ENCODE peak calls at places on chromosome 1, in five cellular contexts. One of them, this sample, is unnamed.
A peak's percentile ranks its signal among the peaks of the same experiment; 100 is the strongest.

GRCh38 chr1:67748630-67749029 is 63.6 kb downstream of the GADD45A start:
- DNase-seq in astrocyte: peak; percentile 84
- DNase-seq in H9: no peak
- DNase-seq in neural progenitor cell: no peak
- DNase-seq in PC-3: peak; percentile 25
- DNase-seq in this sample: peak; percentile 88

GRCh38 chr1:145826030-145826429 is 2.0 kb downstream of the POLR3C start:
- DNase-seq in astrocyte: no peak
- DNase-seq in H9: no peak
- DNase-seq in neural progenitor cell: no peak
- DNase-seq in PC-3: peak; percentile 30
- DNase-seq in this sample: no peak

GRCh38 chr1:241926141-241926540 is 31.4 kb upstream of the BECN2 start:
- DNase-seq in astrocyte: no peak
- DNase-seq in H9: no peak
- DNase-seq in neural progenitor cell: no peak
- DNase-seq in PC-3: no peak
- DNase-seq in this sample: no peak

GRCh38 chr1:162059721-162060120 is 9.8 kb upstream of the NOS1AP start:
- DNase-seq in astrocyte: no peak
- DNase-seq in H9: no peak
- DNase-seq in neural progenitor cell: no peak
- DNase-seq in PC-3: no peak
- DNase-seq in this sample: no peak

GRCh38 chr1:190852611-190853010 is 374.9 kb upstream of the BRINP3 start:
- DNase-seq in astrocyte: no peak
- DNase-seq in H9: no peak
- DNase-seq in neural progenitor cell: no peak
- DNase-seq in PC-3: no peak
- DNase-seq in this sample: peak; percentile 6

GRCh38 chr1:15997076-15997585 is 6.9 kb upstream of the SRARP start:
- DNase-seq in astrocyte: no peak
- DNase-seq in H9: no peak
- DNase-seq in neural progenitor cell: no peak
- DNase-seq in PC-3: no peak
- DNase-seq in this sample: no peak

GRCh38 chr1:228341450-228341813 is 65.2 kb downstream of the TRIM11 start:
- DNase-seq in astrocyte: no peak
- DNase-seq in H9: no peak
- DNase-seq in neural progenitor cell: no peak
- DNase-seq in PC-3: no peak
- DNase-seq in this sample: no peak

GRCh38 chr1:179794669-179795068 is 51.6 kb downstream of the FAM163A start:
- DNase-seq in astrocyte: peak; percentile 78
- DNase-seq in H9: no peak
- DNase-seq in neural progenitor cell: no peak
- DNase-seq in PC-3: no peak
- DNase-seq in this sample: no peak

GRCh38 chr1:6454856-6455751 is 10.9 kb downstream of the TNFRSF25 start:
- DNase-seq in astrocyte: no peak
- DNase-seq in H9: peak; percentile 80
- DNase-seq in neural progenitor cell: peak; percentile 48
- DNase-seq in PC-3: no peak
- DNase-seq in this sample: no peak

GRCh38 chr1:209850342-209850979 is 22.7 kb downstream of the UTP25 start:
- DNase-seq in astrocyte: no peak
- DNase-seq in H9: peak; percentile 68
- DNase-seq in neural progenitor cell: peak; percentile 62
- DNase-seq in PC-3: peak; percentile 89
- DNase-seq in this sample: peak; percentile 55

GRCh38 chr1:28594661-28595411 is 2.8 kb downstream of the RAB42 start:
- DNase-seq in astrocyte: peak; percentile 76
- DNase-seq in H9: peak; percentile 85
- DNase-seq in neural progenitor cell: no peak
- DNase-seq in PC-3: peak; percentile 92
- DNase-seq in this sample: no peak

GRCh38 chr1:41848216-41848952 is 70.3 kb downstream of the HIVEP3 start:
- DNase-seq in astrocyte: no peak
- DNase-seq in H9: no peak
- DNase-seq in neural progenitor cell: no peak
- DNase-seq in PC-3: no peak
- DNase-seq in this sample: no peak

GRCh38 chr1:99935534-99935933 is 34.3 kb upstream of the SLC35A3 start:
- DNase-seq in astrocyte: no peak
- DNase-seq in H9: no peak
- DNase-seq in neural progenitor cell: no peak
- DNase-seq in PC-3: no peak
- DNase-seq in this sample: no peak

GRCh38 chr1:204348722-204349121 is 11.0 kb downstream of the PLEKHA6 start:
- DNase-seq in astrocyte: peak; percentile 49
- DNase-seq in H9: no peak
- DNase-seq in neural progenitor cell: peak; percentile 60
- DNase-seq in PC-3: no peak
- DNase-seq in this sample: peak; percentile 86

GRCh38 chr1:31834501-31834900 is 18.7 kb upstream of the SPOCD1 start:
- DNase-seq in astrocyte: no peak
- DNase-seq in H9: no peak
- DNase-seq in neural progenitor cell: no peak
- DNase-seq in PC-3: no peak
- DNase-seq in this sample: no peak

GRCh38 chr1:200659269-200659668 is 10.4 kb downstream of the DDX59 start:
- DNase-seq in astrocyte: peak; percentile 63
- DNase-seq in H9: peak; percentile 46
- DNase-seq in neural progenitor cell: no peak
- DNase-seq in PC-3: peak; percentile 98
- DNase-seq in this sample: peak; percentile 76

GRCh38 chr1:27574001-27574781 is 29.8 kb downstream of the AHDC1 start:
- DNase-seq in astrocyte: no peak
- DNase-seq in H9: no peak
- DNase-seq in neural progenitor cell: no peak
- DNase-seq in PC-3: no peak
- DNase-seq in this sample: no peak

GRCh38 chr1:94579876-94580294 is 38.3 kb upstream of the F3 start:
- DNase-seq in astrocyte: peak; percentile 95
- DNase-seq in H9: peak; percentile 69
- DNase-seq in neural progenitor cell: no peak
- DNase-seq in PC-3: peak; percentile 96
- DNase-seq in this sample: peak; percentile 83

GRCh38 chr1:162564762-162565218 is 3.3 kb downstream of the UAP1 start:
- DNase-seq in astrocyte: no peak
- DNase-seq in H9: no peak
- DNase-seq in neural progenitor cell: no peak
- DNase-seq in PC-3: no peak
- DNase-seq in this sample: peak; percentile 29

GRCh38 chr1:107952989-107953388 is 12.0 kb downstream of the VAV3 start:
- DNase-seq in astrocyte: no peak
- DNase-seq in H9: no peak
- DNase-seq in neural progenitor cell: no peak
- DNase-seq in PC-3: no peak
- DNase-seq in this sample: no peak

GRCh38 chr1:2250721-2251281 is 22.7 kb downstream of the SKI start:
- DNase-seq in astrocyte: no peak
- DNase-seq in H9: no peak
- DNase-seq in neural progenitor cell: no peak
- DNase-seq in PC-3: no peak
- DNase-seq in this sample: no peak

GRCh38 chr1:208239518-208240381 is 4.4 kb downstream of the PLXNA2 start:
- DNase-seq in astrocyte: peak; percentile 14
- DNase-seq in H9: no peak
- DNase-seq in neural progenitor cell: peak; percentile 35
- DNase-seq in PC-3: no peak
- DNase-seq in this sample: peak; percentile 33

GRCh38 chr1:244302889-244303609 is 148.7 kb downstream of the ADSS2 start:
- DNase-seq in astrocyte: peak; percentile 56
- DNase-seq in H9: no peak
- DNase-seq in neural progenitor cell: no peak
- DNase-seq in PC-3: peak; percentile 80
- DNase-seq in this sample: peak; percentile 65

GRCh38 chr1:47514229-47514628 is 76.4 kb downstream of the FOXD2 start:
- DNase-seq in astrocyte: no peak
- DNase-seq in H9: no peak
- DNase-seq in neural progenitor cell: no peak
- DNase-seq in PC-3: no peak
- DNase-seq in this sample: no peak

GRCh38 chr1:151156515-151156819 is at the start of gene TNFAIP8L2:
- DNase-seq in astrocyte: no peak
- DNase-seq in H9: peak; percentile 54
- DNase-seq in neural progenitor cell: peak; percentile 8
- DNase-seq in PC-3: no peak
- DNase-seq in this sample: no peak

GRCh38 chr1:164651378-164651951 is 92.5 kb downstream of the PBX1 start:
- DNase-seq in astrocyte: peak; percentile 75
- DNase-seq in H9: no peak
- DNase-seq in neural progenitor cell: no peak
- DNase-seq in PC-3: no peak
- DNase-seq in this sample: peak; percentile 83

GRCh38 chr1:91699339-91699970 is 186.5 kb downstream of the TGFBR3 start:
- DNase-seq in astrocyte: no peak
- DNase-seq in H9: no peak
- DNase-seq in neural progenitor cell: no peak
- DNase-seq in PC-3: no peak
- DNase-seq in this sample: peak; percentile 12

GRCh38 chr1:116574581-116575291 is 3.9 kb upstream of the CD58 start:
- DNase-seq in astrocyte: peak; percentile 35
- DNase-seq in H9: no peak
- DNase-seq in neural progenitor cell: peak; percentile 76
- DNase-seq in PC-3: peak; percentile 88
- DNase-seq in this sample: peak; percentile 73
- H3K9ac ChIP-seq in astrocyte: no peak overlapping the region
- H3K9ac ChIP-seq in H9: no peak overlapping the region
- H3K9ac ChIP-seq in neural progenitor cell: no peak overlapping the region
- H3K9ac ChIP-seq in PC-3: peak overlapping the region; percentile 23
- H3K9ac ChIP-seq in this sample: no peak overlapping the region

DNA sequence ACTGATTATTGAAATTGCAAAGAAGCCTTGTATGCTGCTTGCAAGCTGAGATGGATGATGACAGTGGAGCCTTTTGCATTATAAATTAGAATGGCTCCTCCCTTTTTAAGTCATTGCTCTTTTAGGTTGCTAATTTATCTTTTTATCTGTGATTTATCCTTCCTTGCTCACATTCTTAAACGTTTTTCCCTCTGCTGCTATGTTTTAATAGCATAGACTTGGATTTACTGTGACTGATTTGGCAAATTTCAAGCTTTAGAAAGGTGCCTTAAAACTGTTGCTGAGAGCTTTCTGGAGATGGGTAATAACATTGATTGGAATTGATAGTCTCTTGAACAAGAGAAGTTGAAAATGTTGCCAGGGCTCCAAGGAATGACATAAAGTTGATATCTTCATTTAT is 313.5 kb upstream of the SGIP1 start:
- DNase-seq in astrocyte: no peak
- DNase-seq in H9: no peak
- DNase-seq in neural progenitor cell: no peak
- DNase-seq in PC-3: no peak
- DNase-seq in this sample: no peak
- H3K4me2 ChIP-seq in astrocyte: no peak overlapping the region
- H3K4me2 ChIP-seq in H9: no peak overlapping the region
- H3K4me2 ChIP-seq in neural progenitor cell: no peak overlapping the region
- H3K4me2 ChIP-seq in PC-3: no peak overlapping the region
- H3K4me2 ChIP-seq in this sample: no peak overlapping the region

DNA sequence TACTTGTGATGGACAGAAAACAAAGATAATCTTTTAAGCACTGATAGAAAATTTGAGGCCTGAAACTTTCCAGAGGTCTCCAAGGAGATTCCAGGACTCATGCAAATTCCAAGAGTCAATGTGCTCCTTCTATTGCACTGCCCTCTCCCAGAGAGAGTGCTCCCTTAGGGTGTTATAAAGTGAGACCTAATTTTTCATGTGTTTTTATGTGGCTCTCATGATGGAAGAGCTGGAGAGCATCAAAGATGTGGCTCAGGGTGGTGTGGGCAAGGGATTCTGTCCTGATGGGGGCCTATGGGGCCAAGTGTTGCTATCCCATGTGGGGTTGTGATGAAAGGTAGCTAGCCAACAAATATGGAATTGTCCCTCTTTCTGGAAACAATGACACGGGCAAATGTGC is 101.3 kb downstream of the PRRX1 start:
- DNase-seq in astrocyte: no peak
- DNase-seq in H9: no peak
- DNase-seq in neural progenitor cell: no peak
- DNase-seq in PC-3: no peak
- DNase-seq in this sample: no peak
- H3K9ac ChIP-seq in astrocyte: no peak overlapping the region
- H3K9ac ChIP-seq in H9: no peak overlapping the region
- H3K9ac ChIP-seq in neural progenitor cell: no peak overlapping the region
- H3K9ac ChIP-seq in PC-3: no peak overlapping the region
- H3K9ac ChIP-seq in this sample: no peak overlapping the region

DNA sequence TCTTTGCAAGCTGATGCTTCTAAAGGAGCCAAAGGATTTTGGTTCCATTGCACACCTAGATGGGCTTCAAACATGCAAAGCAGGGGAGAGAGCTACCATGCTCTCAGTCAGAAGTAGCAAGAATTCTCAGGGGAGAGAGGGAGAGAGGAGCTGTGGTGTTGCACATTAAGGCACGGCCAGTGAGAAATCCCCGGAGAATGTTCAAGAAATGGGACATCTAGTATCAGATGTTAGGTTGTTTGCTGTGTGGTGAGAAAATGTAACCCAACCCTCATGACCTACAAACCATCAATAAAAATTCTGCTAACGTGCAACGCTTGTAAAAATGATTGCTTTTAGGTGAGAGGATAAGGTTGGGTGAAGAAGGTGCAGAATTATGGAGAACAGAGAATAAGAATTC is 25.1 kb upstream of the KIAA0040 start:
- DNase-seq in astrocyte: no peak
- DNase-seq in H9: no peak
- DNase-seq in neural progenitor cell: no peak
- DNase-seq in PC-3: peak; percentile 80
- DNase-seq in this sample: no peak
- H3K4me2 ChIP-seq in astrocyte: no peak overlapping the region
- H3K4me2 ChIP-seq in H9: no peak overlapping the region
- H3K4me2 ChIP-seq in neural progenitor cell: no peak overlapping the region
- H3K4me2 ChIP-seq in PC-3: peak overlapping the region; percentile 66
- H3K4me2 ChIP-seq in this sample: no peak overlapping the region

DNA sequence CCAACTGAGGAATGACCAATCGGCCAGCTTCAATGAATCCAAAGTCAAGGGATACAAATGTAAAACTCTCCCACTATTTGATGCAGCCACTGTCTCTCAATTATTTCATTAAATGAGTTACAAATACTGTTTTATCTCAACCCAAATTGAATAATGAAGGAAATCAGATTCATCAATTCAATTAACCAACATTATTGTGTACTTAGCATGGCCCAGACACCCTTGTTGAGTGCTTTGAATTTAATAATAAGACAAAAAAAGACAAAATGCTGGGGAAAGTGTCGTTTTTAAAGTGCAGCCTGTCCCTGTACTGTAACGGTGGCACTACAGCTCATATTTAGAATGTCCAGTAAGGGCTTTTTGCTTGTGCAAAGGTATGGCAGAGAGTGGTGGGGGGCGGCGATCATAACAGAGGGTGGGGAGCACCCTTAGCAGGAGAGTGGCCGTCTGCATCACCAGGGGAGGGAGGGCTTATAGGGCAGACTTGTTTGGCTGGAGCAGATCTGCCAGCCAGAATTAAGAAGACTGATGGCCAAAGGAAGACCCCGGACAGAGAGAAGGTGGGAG is 123.8 kb upstream of the GALNT2 start:
- DNase-seq in astrocyte: no peak
- DNase-seq in H9: no peak
- DNase-seq in neural progenitor cell: no peak
- DNase-seq in PC-3: no peak
- DNase-seq in this sample: no peak
- H3K9ac ChIP-seq in astrocyte: no peak overlapping the region
- H3K9ac ChIP-seq in H9: no peak overlapping the region
- H3K9ac ChIP-seq in neural progenitor cell: no peak overlapping the region
- H3K9ac ChIP-seq in PC-3: no peak overlapping the region
- H3K9ac ChIP-seq in this sample: no peak overlapping the region

GRCh38 chr1:58812468-58812867 is 28.6 kb upstream of the JUN start:
- DNase-seq in astrocyte: no peak
- DNase-seq in H9: no peak
- DNase-seq in neural progenitor cell: no peak
- DNase-seq in PC-3: no peak
- DNase-seq in this sample: no peak
- H3K4me2 ChIP-seq in astrocyte: no peak overlapping the region
- H3K4me2 ChIP-seq in H9: no peak overlapping the region
- H3K4me2 ChIP-seq in neural progenitor cell: no peak overlapping the region
- H3K4me2 ChIP-seq in PC-3: no peak overlapping the region
- H3K4me2 ChIP-seq in this sample: no peak overlapping the region

This sample was measured in fibroblast of lung.